ENCODE peak calls at places on chromosomes 2 and 18, in five cellular contexts. One of them, this sample, is unnamed.

GRCh38 chr2:238518127-238518827 is 91.5 kb downstream of the ASB1 start:
- DNase-seq in AG20443: peak; percentile 92
- DNase-seq in HTR-8/SVneo: no peak
- DNase-seq in SK-N-MC: no peak
- DNase-seq in HCEC 1CT: no peak
- DNase-seq in this sample: peak; percentile 70

GRCh38 chr2:25331686-25332365 is 9.9 kb downstream of the DNMT3A start:
- DNase-seq in AG20443: no peak
- DNase-seq in SK-N-MC: no peak
- DNase-seq in HCEC 1CT: no peak
- DNase-seq in HTR-8/SVneo: no peak
- DNase-seq in this sample: no peak

GRCh38 chr2:1685957-1686783 is 58.1 kb downstream of the PXDN start:
- DNase-seq in SK-N-MC: no peak
- DNase-seq in HCEC 1CT: peak; percentile 33
- DNase-seq in HTR-8/SVneo: peak; percentile 90
- DNase-seq in AG20443: peak; percentile 51
- DNase-seq in this sample: no peak

GRCh38 chr18:70331456-70332097 is 42.7 kb downstream of the SOCS6 start:
- DNase-seq in HCEC 1CT: no peak
- DNase-seq in HTR-8/SVneo: no peak
- DNase-seq in SK-N-MC: no peak
- DNase-seq in AG20443: no peak
- DNase-seq in this sample: no peak

GRCh38 chr2:197560146-197560665 is 44.3 kb downstream of the MOB4 start:
- DNase-seq in AG20443: no peak
- DNase-seq in HCEC 1CT: no peak
- DNase-seq in SK-N-MC: no peak
- DNase-seq in HTR-8/SVneo: no peak
- DNase-seq in this sample: no peak

GRCh38 chr2:127609818-127610217 is 36.1 kb upstream of the GPR17 start:
- DNase-seq in AG20443: no peak
- DNase-seq in SK-N-MC: no peak
- DNase-seq in HCEC 1CT: no peak
- DNase-seq in HTR-8/SVneo: no peak
- DNase-seq in this sample: no peak

GRCh38 chr18:57906852-57907251 is 103.7 kb upstream of the ATP8B1 start:
- DNase-seq in AG20443: no peak
- DNase-seq in HTR-8/SVneo: no peak
- DNase-seq in SK-N-MC: no peak
- DNase-seq in HCEC 1CT: peak; percentile 11
- DNase-seq in this sample: no peak

GRCh38 chr2:23401427-23402204 is 16.6 kb downstream of the KLHL29 start:
- DNase-seq in HCEC 1CT: no peak
- DNase-seq in SK-N-MC: no peak
- DNase-seq in AG20443: no peak
- DNase-seq in HTR-8/SVneo: no peak
- DNase-seq in this sample: no peak

GRCh38 chr2:175187378-175187777 is 5.9 kb upstream of the ATP5MC3 start:
- DNase-seq in HCEC 1CT: peak; percentile 48
- DNase-seq in SK-N-MC: no peak
- DNase-seq in AG20443: peak; percentile 9
- DNase-seq in HTR-8/SVneo: no peak
- DNase-seq in this sample: no peak

GRCh38 chr2:195477248-195477995 is 179.6 kb upstream of the SLC39A10 start:
- DNase-seq in HCEC 1CT: peak; percentile 81
- DNase-seq in SK-N-MC: no peak
- DNase-seq in AG20443: no peak
- DNase-seq in HTR-8/SVneo: no peak
- DNase-seq in this sample: peak; percentile 33

GRCh38 chr2:234771985-234772774 is 179.6 kb upstream of the SH3BP4 start:
- DNase-seq in AG20443: peak; percentile 78
- DNase-seq in HTR-8/SVneo: no peak
- DNase-seq in HCEC 1CT: no peak
- DNase-seq in SK-N-MC: no peak
- DNase-seq in this sample: no peak

GRCh38 chr2:8926356-8926755 is 77.1 kb downstream of the MBOAT2 start:
- DNase-seq in HCEC 1CT: no peak
- DNase-seq in HTR-8/SVneo: no peak
- DNase-seq in SK-N-MC: no peak
- DNase-seq in AG20443: no peak
- DNase-seq in this sample: no peak

GRCh38 chr18:55510809-55511208 is 77.2 kb downstream of the TCF4 start:
- DNase-seq in HTR-8/SVneo: no peak
- DNase-seq in AG20443: peak; percentile 30
- DNase-seq in SK-N-MC: no peak
- DNase-seq in HCEC 1CT: peak; percentile 78
- DNase-seq in this sample: peak; percentile 70

This sample was measured in stromal cell of bone marrow.